ENCODE peak calls at places on chromosomes 5 and 9, in five cellular contexts. P is sigmoid colon, X is H1, B is transverse colon, H is K562. A is an unnamed sample.

GRCh38 chr9:79883073-79883645 is 311.4 kb downstream of the TLE4 start:
- DNase-seq in P (no peak), X (no peak), B (peak; percentile 26), H (no peak), A (no peak)

GRCh38 chr9:77806697-77807096 is 158.6 kb upstream of the GNA14 start:
- DNase-seq in P (no peak), B (no peak), H (no peak), X (no peak), A (no peak)

GRCh38 chr5:32285489-32286138 is 27.1 kb downstream of the MTMR12 start:
- DNase-seq in B (no peak), H (peak; percentile 70), P (no peak), X (no peak), A (no peak)

GRCh38 chr5:40089269-40089668 is 590.4 kb upstream of the PTGER4 start:
- DNase-seq in H (no peak), X (no peak), B (no peak), P (no peak), A (no peak)

GRCh38 chr9:6014668-6015270 is 655 bp downstream of the RANBP6 start:
- DNase-seq in P (no peak), B (no peak), X (no peak), H (peak; percentile 7), A (no peak)

GRCh38 chr9:33161011-33161588 is 6.0 kb downstream of the B4GALT1 start:
- DNase-seq in X (no peak), H (no peak), B (peak; percentile 73), P (peak; percentile 84), A (peak; percentile 82)

GRCh38 chr5:114419941-114420340 is 58.1 kb downstream of the KCNN2 start:
- DNase-seq in X (no peak), H (no peak), P (no peak), B (no peak), A (no peak)

GRCh38 chr5:132104561-132104960 is 31.0 kb downstream of the CSF2 start:
- DNase-seq in H (no peak), P (no peak), B (no peak), X (no peak), A (no peak)

GRCh38 chr9:121778252-121779225 is 127.1 kb downstream of the DAB2IP start:
- DNase-seq in B (no peak), P (no peak), H (no peak), X (no peak), A (peak; percentile 58)

GRCh38 chr5:139394654-139395566 is at the start of gene PROB1:
- DNase-seq in B (no peak), X (no peak), H (no peak), P (no peak), A (peak; percentile 79)

GRCh38 chr5:65625743-65626142 is 916 bp downstream of the SHLD3 start:
- DNase-seq in X (no peak), H (peak; percentile 10), P (no peak), B (no peak), A (no peak)

GRCh38 chr9:68802525-68803015 is 97.5 kb downstream of the PIP5K1B start:
- DNase-seq in P (no peak), H (no peak), B (peak; percentile 32), X (no peak), A (no peak)

GRCh38 chr5:75951158-75951557 is 132.0 kb upstream of the SV2C start:
- DNase-seq in B (no peak), H (no peak), X (no peak), P (no peak), A (no peak)

GRCh38 chr9:74783408-74783807 is 104.3 kb downstream of the TRPM6 start:
- DNase-seq in P (no peak), B (no peak), H (no peak), X (no peak), A (no peak)

GRCh38 chr5:41748631-41749030 is 121.6 kb downstream of the OXCT1 start:
- DNase-seq in X (no peak), B (no peak), P (no peak), H (no peak), A (no peak)

GRCh38 chr5:56026863-56027300 is 32.1 kb upstream of the IL6ST start:
- DNase-seq in B (no peak), X (no peak), P (no peak), H (no peak), A (no peak)

GRCh38 chr5:147830035-147830434 is 1.4 kb downstream of the SPINK1 start:
- DNase-seq in X (no peak), H (no peak), P (no peak), B (no peak), A (no peak)

GRCh38 chr9:34185778-34186551 is 7.1 kb downstream of the UBAP1 start:
- DNase-seq in B (no peak), H (no peak), P (peak; percentile 84), X (no peak), A (no peak)

GRCh38 chr5:93349613-93350012 is 231.4 kb downstream of the NR2F1-AS1 start:
- DNase-seq in X (no peak), H (no peak), B (no peak), P (no peak), A (no peak)

GRCh38 chr5:669111-669841 is 23.9 kb downstream of the TPPP start:
- DNase-seq in H (peak; percentile 74), P (peak; percentile 76), B (peak; percentile 49), X (peak; percentile 97), A (peak; percentile 80)

GRCh38 chr5:147669113-147669869 is 113.2 kb downstream of the JAKMIP2 start:
- DNase-seq in H (no peak), P (peak; percentile 75), X (no peak), B (no peak), A (no peak)

GRCh38 chr5:66881475-66882161 is 285.4 kb downstream of the MAST4 start:
- DNase-seq in H (no peak), X (no peak), P (no peak), B (no peak), A (no peak)

GRCh38 chr5:59831341-59831989 is 62.1 kb downstream of the PDE4D start:
- DNase-seq in B (no peak), H (no peak), P (no peak), X (no peak), A (no peak)

GRCh38 chr9:83013867-83014605 is 48.9 kb downstream of the RASEF start:
- DNase-seq in B (no peak), X (no peak), P (no peak), H (no peak), A (no peak)

DNA sequence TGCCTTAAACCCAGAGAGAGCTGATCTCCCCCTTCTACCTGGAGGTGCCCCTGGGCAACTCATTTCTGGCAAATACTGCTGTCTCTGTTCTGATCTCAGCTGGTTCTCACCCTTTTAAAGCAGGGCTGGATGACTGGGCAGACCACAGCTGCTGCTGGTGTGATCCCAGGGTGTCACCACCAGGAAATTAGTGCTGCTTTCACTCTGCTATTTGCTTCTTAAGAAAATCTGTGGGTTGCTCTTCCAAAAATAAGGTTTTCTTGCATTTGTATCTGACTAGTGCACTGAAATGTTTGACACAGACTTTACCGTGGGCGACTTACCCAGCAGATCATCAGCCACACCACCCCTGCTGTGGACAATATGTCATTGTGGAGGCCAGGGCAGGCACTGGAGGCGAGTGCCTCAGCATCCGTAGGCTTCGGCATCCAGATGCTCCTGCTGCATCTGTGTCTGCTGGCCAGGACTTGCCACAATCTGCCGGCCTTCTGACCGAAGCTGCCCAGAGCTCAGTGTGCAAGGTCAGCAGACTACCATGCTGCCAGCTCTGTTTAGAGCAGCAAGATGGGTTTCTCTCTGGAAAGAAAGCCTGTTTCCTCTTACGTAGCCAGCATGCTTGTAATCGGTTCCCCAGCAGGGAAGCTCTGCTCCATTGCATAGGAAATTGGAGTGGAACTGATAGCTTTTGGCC is 13.6 kb downstream of the ARHGAP26 start:
- DNase-seq in H (no peak), B (no peak), X (no peak), P (peak; percentile 75), A (no peak)
- H3K4me1 ChIP-seq in H (no peaks in the 10 kb centered on the region), B (peaks cover 20% of the 10 kb centered on the region), X (peaks cover 25% of the 10 kb centered on the region), P (no peaks in the 10 kb centered on the region), A (peaks cover 28% of the 10 kb centered on the region)

GRCh38 chr5:36285837-36286615 is 15.7 kb downstream of the RANBP3L start:
- DNase-seq in H (no peak), B (no peak), P (no peak), X (no peak), A (no peak)
- TF ChIP-seq POLR2AphosphoS5 in H (no peak), B (no peak), P (no peak), X (no peak), A (no peak)

GRCh38 chr5:134503088-134503936 is 22.2 kb upstream of the JADE2 start:
- DNase-seq in X (peak; percentile 59), H (peak; percentile 38), P (peak; percentile 88), B (peak; percentile 67), A (peak; percentile 87)
- TF ChIP-seq EP300 in X (no peak), H (peak; percentile 18), P (no peak), B (no peak), A (no peak)

DNA sequence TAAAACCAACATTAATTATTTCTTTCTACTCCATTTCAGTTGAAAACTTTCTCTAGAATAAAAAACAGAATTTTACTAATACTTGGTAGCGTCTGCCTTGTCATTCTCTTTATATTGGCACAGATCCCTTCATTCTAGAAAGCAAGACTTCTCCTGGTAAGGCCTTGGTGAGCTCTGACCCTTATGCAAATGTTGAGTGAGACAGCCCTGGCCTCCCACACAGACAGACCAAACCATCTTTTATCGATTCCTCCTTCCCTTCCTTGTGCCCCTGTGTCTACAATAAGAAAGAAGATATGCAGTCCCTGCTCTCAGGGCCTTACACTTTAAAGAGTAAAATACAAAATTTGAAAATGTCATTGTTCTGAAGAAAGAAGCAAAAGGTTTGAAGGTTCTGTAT is 262.2 kb downstream of the EFNA5 start:
- DNase-seq in B (no peak), H (no peak), X (no peak), P (no peak), A (no peak)
- H3K4me1 ChIP-seq in B (no peaks in the 10 kb centered on the region), H (no peaks in the 10 kb centered on the region), X (peaks cover 2% of the 10 kb centered on the region), P (no peaks in the 10 kb centered on the region), A (peaks cover 19% of the 10 kb centered on the region)

GRCh38 chr5:179317411-179318192 is 27.7 kb downstream of the ADAMTS2 start:
- DNase-seq in B (no peak), X (no peak), H (no peak), P (peak; percentile 57), A (peak; percentile 51)
- TF ChIP-seq POLR2AphosphoS5 in B (no peak), X (no peak), H (no peak), P (no peak), A (no peak)